ENCODE peak calls at places on chromosome 19, in four cellular contexts. One of them, this sample, is unnamed. For H3K36me3, the result is how much of the 10 kb centered on the place peaks cover.

GRCh38 chr19:56866563-56866962 is 26.0 kb upstream of the PEG3 start:
- DNase-seq in esophagus squamous epithelium: no peak
- DNase-seq in HepG2: no peak
- DNase-seq in kidney epithelial cell: no peak
- DNase-seq in this sample: no peak

GRCh38 chr19:19647037-19647835 is 3.8 kb upstream of the GMIP start:
- DNase-seq in esophagus squamous epithelium: no peak
- DNase-seq in HepG2: no peak
- DNase-seq in kidney epithelial cell: no peak
- DNase-seq in this sample: no peak

GRCh38 chr19:662207-662961 is 630 bp downstream of the RNF126 start:
- DNase-seq in esophagus squamous epithelium: no peak
- DNase-seq in HepG2: peak
- DNase-seq in kidney epithelial cell: no peak
- DNase-seq in this sample: peak

GRCh38 chr19:6791237-6791636 is 18.7 kb downstream of the VAV1 start:
- DNase-seq in esophagus squamous epithelium: no peak
- DNase-seq in HepG2: no peak
- DNase-seq in kidney epithelial cell: no peak
- DNase-seq in this sample: no peak

GRCh38 chr19:10271543-10272086 is 695 bp downstream of the ICAM1 start:
- DNase-seq in esophagus squamous epithelium: no peak
- DNase-seq in HepG2: no peak
- DNase-seq in kidney epithelial cell: no peak
- DNase-seq in this sample: no peak

GRCh38 chr19:30309983-30310805 is 62.0 kb upstream of the ZNF536 start:
- DNase-seq in esophagus squamous epithelium: no peak
- DNase-seq in HepG2: no peak
- DNase-seq in kidney epithelial cell: no peak
- DNase-seq in this sample: no peak

GRCh38 chr19:47110521-47111080 is 3.0 kb downstream of the ZC3H4 start:
- DNase-seq in esophagus squamous epithelium: no peak
- DNase-seq in HepG2: no peak
- DNase-seq in kidney epithelial cell: no peak
- DNase-seq in this sample: peak

GRCh38 chr19:4310247-4311121 is 6.1 kb downstream of the FSD1 start:
- DNase-seq in esophagus squamous epithelium: no peak
- DNase-seq in HepG2: peak
- DNase-seq in kidney epithelial cell: no peak
- DNase-seq in this sample: no peak

GRCh38 chr19:48724796-48725753 is 5.5 kb upstream of the MAMSTR start:
- DNase-seq in esophagus squamous epithelium: no peak
- DNase-seq in HepG2: no peak
- DNase-seq in kidney epithelial cell: no peak
- DNase-seq in this sample: peak

GRCh38 chr19:3250675-3251074 is 26.2 kb downstream of the CELF5 start:
- DNase-seq in esophagus squamous epithelium: no peak
- DNase-seq in HepG2: peak
- DNase-seq in kidney epithelial cell: no peak
- DNase-seq in this sample: peak

GRCh38 chr19:49287141-49287540 is 37.9 kb downstream of the SLC6A16 start:
- DNase-seq in esophagus squamous epithelium: no peak
- DNase-seq in HepG2: no peak
- DNase-seq in kidney epithelial cell: no peak
- DNase-seq in this sample: no peak

GRCh38 chr19:55638864-55639359 is 1.9 kb upstream of the ZNF580 start:
- DNase-seq in esophagus squamous epithelium: no peak
- DNase-seq in HepG2: peak
- DNase-seq in kidney epithelial cell: no peak
- DNase-seq in this sample: peak

GRCh38 chr19:48921721-48922500 is 11.6 kb upstream of the DHDH start:
- DNase-seq in esophagus squamous epithelium: no peak
- DNase-seq in HepG2: no peak
- DNase-seq in kidney epithelial cell: no peak
- DNase-seq in this sample: no peak

GRCh38 chr19:39145180-39145953 is 19.8 kb downstream of the PAK4 start:
- DNase-seq in esophagus squamous epithelium: no peak
- DNase-seq in HepG2: peak
- DNase-seq in kidney epithelial cell: no peak
- DNase-seq in this sample: no peak

GRCh38 chr19:49061445-49061844 is 3.2 kb downstream of the NTF4 start:
- DNase-seq in esophagus squamous epithelium: no peak
- DNase-seq in HepG2: no peak
- DNase-seq in kidney epithelial cell: no peak
- DNase-seq in this sample: no peak

GRCh38 chr19:18833849-18834643 is 2.3 kb downstream of the UPF1 start:
- DNase-seq in esophagus squamous epithelium: no peak
- DNase-seq in HepG2: peak
- DNase-seq in kidney epithelial cell: no peak
- DNase-seq in this sample: peak

GRCh38 chr19:28711401-28711800 is 501.6 kb downstream of the UQCRFS1 start:
- DNase-seq in esophagus squamous epithelium: no peak
- DNase-seq in HepG2: no peak
- DNase-seq in kidney epithelial cell: no peak
- DNase-seq in this sample: no peak

GRCh38 chr19:53102701-53103140 is 501 bp downstream of the ZNF160 start:
- DNase-seq in esophagus squamous epithelium: no peak
- DNase-seq in HepG2: no peak
- DNase-seq in kidney epithelial cell: no peak
- DNase-seq in this sample: peak

GRCh38 chr19:45179848-45180370 is 1.3 kb downstream of the BLOC1S3 start:
- DNase-seq in esophagus squamous epithelium: no peak
- DNase-seq in HepG2: no peak
- DNase-seq in kidney epithelial cell: no peak
- DNase-seq in this sample: no peak
- H3K4me3 ChIP-seq in esophagus squamous epithelium: peak
- H3K4me3 ChIP-seq in HepG2: peak
- H3K4me3 ChIP-seq in kidney epithelial cell: peak
- H3K4me3 ChIP-seq in this sample: peak

DNA sequence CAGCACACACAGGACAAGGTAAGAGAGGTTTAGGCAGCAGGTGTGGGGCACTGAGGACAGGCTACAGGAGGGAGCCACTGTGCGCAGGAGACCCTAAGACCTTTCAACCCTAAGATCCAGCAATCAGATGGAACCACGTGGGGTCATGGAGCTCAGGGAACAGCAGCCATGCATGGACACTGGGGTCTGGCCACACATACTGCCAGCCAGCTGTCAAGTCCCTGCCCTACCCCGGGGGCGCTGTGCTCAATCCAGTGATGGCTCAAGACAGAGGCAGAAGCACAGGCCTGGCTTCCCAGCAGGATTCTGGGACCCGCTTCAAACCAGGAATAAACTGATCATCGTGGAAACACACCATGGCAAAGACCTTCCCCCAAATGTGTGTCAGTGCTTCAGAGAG is 25.5 kb upstream of the EPHX3 start:
- DNase-seq in esophagus squamous epithelium: no peak
- DNase-seq in HepG2: no peak
- DNase-seq in kidney epithelial cell: no peak
- DNase-seq in this sample: no peak
- H3K36me3 ChIP-seq in esophagus squamous epithelium: half or more
- H3K36me3 ChIP-seq in HepG2: half or more
- H3K36me3 ChIP-seq in kidney epithelial cell: under half
- H3K36me3 ChIP-seq in this sample: half or more

GRCh38 chr19:1758231-1758577 is 4.9 kb downstream of the ONECUT3 start:
- DNase-seq in esophagus squamous epithelium: no peak
- DNase-seq in HepG2: no peak
- DNase-seq in kidney epithelial cell: no peak
- DNase-seq in this sample: no peak
- H3K4me3 ChIP-seq in esophagus squamous epithelium: no peak
- H3K4me3 ChIP-seq in HepG2: no peak
- H3K4me3 ChIP-seq in kidney epithelial cell: no peak
- H3K4me3 ChIP-seq in this sample: no peak

GRCh38 chr19:2193807-2194206 is 30.1 kb downstream of the DOT1L start:
- DNase-seq in esophagus squamous epithelium: no peak
- DNase-seq in HepG2: no peak
- DNase-seq in kidney epithelial cell: no peak
- DNase-seq in this sample: no peak

GRCh38 chr19:2191456-2191931 is 27.8 kb downstream of the DOT1L start:
- DNase-seq in esophagus squamous epithelium: no peak
- DNase-seq in HepG2: no peak
- DNase-seq in kidney epithelial cell: no peak
- DNase-seq in this sample: no peak

GRCh38 chr19:2194513-2195078 is 30.9 kb downstream of the DOT1L start:
- DNase-seq in esophagus squamous epithelium: no peak
- DNase-seq in HepG2: no peak
- DNase-seq in kidney epithelial cell: no peak
- DNase-seq in this sample: no peak

GRCh38 chr19:2190848-2191455 is 27.2 kb downstream of the DOT1L start:
- DNase-seq in esophagus squamous epithelium: no peak
- DNase-seq in HepG2: no peak
- DNase-seq in kidney epithelial cell: no peak
- DNase-seq in this sample: no peak

DNA sequence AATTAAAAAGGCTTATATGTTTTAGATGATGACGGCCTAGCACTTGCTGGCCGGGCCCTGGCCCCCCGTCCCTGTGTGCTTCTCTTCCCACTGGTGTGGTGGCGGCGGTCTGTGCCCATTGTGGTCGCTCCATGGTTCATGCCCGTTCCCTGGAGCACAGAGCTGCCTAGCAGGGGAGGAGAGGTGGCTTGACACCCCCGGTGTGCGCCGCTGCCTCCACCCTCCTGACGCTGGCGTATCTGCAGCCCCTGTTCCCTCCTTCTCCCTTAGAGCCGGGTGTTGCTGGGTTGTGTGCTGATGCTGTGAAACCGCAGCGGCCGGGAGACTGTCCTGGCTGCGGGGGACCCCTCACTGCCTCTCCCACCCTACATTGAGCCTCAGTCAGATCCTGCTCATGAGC is 29.1 kb downstream of the DOT1L start:
- DNase-seq in esophagus squamous epithelium: no peak
- DNase-seq in HepG2: no peak
- DNase-seq in kidney epithelial cell: no peak
- DNase-seq in this sample: no peak
- H3K36me3 ChIP-seq in esophagus squamous epithelium: under half
- H3K36me3 ChIP-seq in HepG2: half or more
- H3K36me3 ChIP-seq in kidney epithelial cell: under half
- H3K36me3 ChIP-seq in this sample: half or more

DNA sequence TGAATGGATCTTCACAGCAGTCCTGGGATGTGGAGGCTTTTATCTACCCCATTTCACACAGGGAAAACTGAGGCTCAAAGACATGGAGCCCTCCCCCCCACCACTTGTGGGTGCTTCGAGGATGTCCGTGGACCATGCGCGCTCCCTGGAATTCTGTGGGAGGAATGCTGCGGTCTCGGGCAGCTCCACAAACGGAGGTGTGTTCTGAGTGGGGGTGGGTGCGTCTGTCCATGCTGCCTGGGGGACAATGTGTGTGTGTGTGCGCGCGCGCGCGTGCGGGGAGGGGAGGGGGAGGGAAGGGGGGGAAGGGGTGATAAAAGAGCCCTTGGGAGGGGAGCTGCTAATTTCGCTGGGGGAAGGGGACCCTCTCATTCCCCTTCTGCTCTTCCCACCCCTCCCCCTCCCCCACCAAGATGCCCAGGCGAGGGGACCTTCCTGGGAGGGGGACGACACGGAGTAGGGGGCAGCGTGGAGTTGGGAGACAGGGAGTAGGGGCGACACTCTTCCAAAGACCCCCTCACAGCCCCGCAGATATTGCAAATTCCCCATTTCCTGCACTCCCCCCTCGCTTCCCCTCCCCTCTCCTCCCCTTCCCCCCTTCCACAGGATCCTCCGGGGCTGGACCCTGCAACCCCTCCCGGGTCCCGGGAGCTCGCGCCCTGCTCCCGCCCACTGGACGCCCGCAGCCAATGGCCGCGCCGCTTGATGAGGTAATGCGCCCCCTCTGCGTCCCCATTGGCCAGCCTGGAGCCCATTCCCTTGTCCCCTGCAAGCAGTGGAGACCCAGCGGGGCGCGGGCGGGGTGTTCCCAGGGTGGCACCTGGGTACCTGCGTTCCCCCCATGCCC is 18.9 kb upstream of the ZNRF4 start:
- DNase-seq in esophagus squamous epithelium: no peak
- DNase-seq in HepG2: no peak
- DNase-seq in kidney epithelial cell: no peak
- DNase-seq in this sample: peak
- H3K4me3 ChIP-seq in esophagus squamous epithelium: no peak
- H3K4me3 ChIP-seq in HepG2: no peak
- H3K4me3 ChIP-seq in kidney epithelial cell: no peak
- H3K4me3 ChIP-seq in this sample: no peak

GRCh38 chr19:41391618-41392017 is 5.5 kb downstream of the EXOSC5 start:
- DNase-seq in esophagus squamous epithelium: no peak
- DNase-seq in HepG2: no peak
- DNase-seq in kidney epithelial cell: no peak
- DNase-seq in this sample: no peak
- H3K36me3 ChIP-seq in esophagus squamous epithelium: under half
- H3K36me3 ChIP-seq in HepG2: under half
- H3K36me3 ChIP-seq in kidney epithelial cell: under half
- H3K36me3 ChIP-seq in this sample: under half

This sample was measured in adipocyte.